ENCODE peak calls at places on chromosomes 11 and 22, in four cellular contexts. M is activated T-cell treated with anti-CD3 and anti-CD28 coated beads, Interleukin-2, amount 50 U/mL, for 72 hours; P is AG08395; Y is pulmonary artery endothelial cell. T is an unnamed sample.

GRCh38 chr11:63599211-63600122 is 14.8 kb downstream of the PLAAT3 start:
- DNase-seq in M (no peak), P (peak; percentile 94), Y (no peak), T (no peak)

GRCh38 chr11:16982809-16983208 is 31.4 kb downstream of the PLEKHA7 start:
- DNase-seq in M (no peak), P (no peak), Y (no peak), T (no peak)

GRCh38 chr22:46678003-46678657 is 57.9 kb downstream of the GRAMD4 start:
- DNase-seq in M (no peak), P (no peak), Y (no peak), T (no peak)

GRCh38 chr11:71251761-71252433 is 480 bp downstream of the SHANK2 start:
- DNase-seq in M (no peak), P (no peak), Y (no peak), T (no peak)

GRCh38 chr11:10913996-10914514 is 56.2 kb upstream of the ZBED5 start:
- DNase-seq in M (no peak), P (no peak), Y (no peak), T (no peak)

GRCh38 chr11:123365955-123366354 is 64.1 kb upstream of the GRAMD1B start:
- DNase-seq in M (no peak), P (no peak), Y (no peak), T (no peak)

GRCh38 chr11:129787518-129787917 is 28.1 kb upstream of the TMEM45B start:
- DNase-seq in M (no peak), P (no peak), Y (no peak), T (no peak)

GRCh38 chr11:106231591-106231990 is 154.1 kb downstream of the AASDHPPT start:
- DNase-seq in M (no peak), P (peak; percentile 35), Y (no peak), T (no peak)

GRCh38 chr22:42434748-42435425 is 2.7 kb upstream of the NFAM1 start:
- DNase-seq in M (no peak), P (no peak), Y (no peak), T (no peak)

GRCh38 chr22:31056986-31057599 is 24.0 kb upstream of the SMTN start:
- DNase-seq in M (no peak), P (no peak), Y (no peak), T (no peak)

GRCh38 chr11:69369945-69370344 is 76.0 kb downstream of the MYEOV start:
- DNase-seq in M (no peak), P (no peak), Y (no peak), T (no peak)

GRCh38 chr11:111960916-111961315 is 23.8 kb downstream of the DIXDC1 start:
- DNase-seq in M (no peak), P (no peak), Y (no peak), T (no peak)

GRCh38 chr11:111502611-111503010 is 9.6 kb downstream of the BTG4 start:
- DNase-seq in M (no peak), P (no peak), Y (no peak), T (no peak)

GRCh38 chr11:57244911-57245310 is 7.9 kb upstream of the APLNR start:
- DNase-seq in M (no peak), P (no peak), Y (no peak), T (no peak)

GRCh38 chr11:1130276-1131032 is 27.3 kb upstream of the MUC5AC start:
- DNase-seq in M (no peak), P (no peak), Y (no peak), T (peak; percentile 28)

GRCh38 chr11:66880484-66881211 is 23.8 kb downstream of the LRFN4 start:
- DNase-seq in M (no peak), P (no peak), Y (no peak), T (peak; percentile 21)

GRCh38 chr22:39501644-39502108 is 414 bp upstream of the MIEF1 start:
- DNase-seq in M (no peak), P (no peak), Y (no peak), T (no peak)

GRCh38 chr11:43359432-43359818 is 705 bp downstream of the TTC17 start:
- DNase-seq in M (no peak), P (peak; percentile 35), Y (no peak), T (no peak)